ENCODE peak calls at places on chromosomes 16 and 17, in four cellular contexts. C, P, H and D are unnamed samples.

GRCh38 chr17:81837641-81838040 is 2.8 kb upstream of the PPP1R27 start:
- DNase-seq in C (no peak), P (no peak), H (no peak), D (no peak)

GRCh38 chr16:10156111-10156510 is 26.1 kb downstream of the GRIN2A start:
- DNase-seq in C (no peak), P (no peak), H (no peak), D (no peak)

GRCh38 chr16:57409870-57410585 is 5.5 kb downstream of the CCL17 start:
- DNase-seq in C (no peak), P (no peak), H (no peak), D (no peak)

GRCh38 chr17:50883850-50884291 is 17.7 kb upstream of the TOB1 start:
- DNase-seq in C (no peak), P (no peak), H (no peak), D (no peak)

GRCh38 chr16:28845173-28846079 is 722 bp downstream of the TUFM start:
- DNase-seq in C (peak; percentile 47), P (peak; percentile 60), H (no peak), D (peak; percentile 16)

GRCh38 chr17:66491213-66491612 is 188.8 kb downstream of the PRKCA start:
- DNase-seq in C (no peak), P (no peak), H (no peak), D (no peak)

GRCh38 chr17:3474212-3474611 is 1.6 kb upstream of the ASPA start:
- DNase-seq in C (peak; percentile 28), P (no peak), H (no peak), D (no peak)

GRCh38 chr16:66604376-66605176 is at the start of gene CMTM3:
- DNase-seq in C (peak; percentile 89), P (peak; percentile 46), H (no peak), D (peak; percentile 91)

GRCh38 chr17:5975651-5976050 is 94.5 kb upstream of the WSCD1 start:
- DNase-seq in C (no peak), P (no peak), H (no peak), D (no peak)

GRCh38 chr16:59849716-59850115 is 1115.6 kb upstream of the GOT2 start:
- DNase-seq in C (no peak), P (no peak), H (no peak), D (no peak)

GRCh38 chr17:77273397-77274136 is 132.8 kb downstream of the SEC14L1 start:
- DNase-seq in C (no peak), P (peak; percentile 47), H (no peak), D (no peak)

GRCh38 chr16:19645557-19645981 is 72.5 kb downstream of the KNOP1 start:
- DNase-seq in C (no peak), P (no peak), H (no peak), D (no peak)

GRCh38 chr16:51490866-51491265 is 339.8 kb upstream of the SALL1 start:
- DNase-seq in C (no peak), P (no peak), H (no peak), D (no peak)

GRCh38 chr16:48978501-48978900 is 303.1 kb downstream of the CBLN1 start:
- DNase-seq in C (no peak), P (peak; percentile 43), H (no peak), D (peak; percentile 33)

GRCh38 chr17:60526726-60527125 is 684 bp upstream of the APPBP2 start:
- DNase-seq in C (no peak), P (no peak), H (no peak), D (peak; percentile 52)

GRCh38 chr17:78665952-78666920 is 89.0 kb upstream of the DNAH17 start:
- DNase-seq in C (no peak), P (no peak), H (no peak), D (peak; percentile 71)

GRCh38 chr16:57533366-57533617 is 3.1 kb downstream of the CCDC102A start:
- DNase-seq in C (no peak), P (no peak), H (no peak), D (peak; percentile 2)

GRCh38 chr16:63287411-63287810 is 1251.2 kb upstream of the CDH8 start:
- DNase-seq in C (no peak), P (no peak), H (no peak), D (no peak)

GRCh38 chr16:65070831-65071230 is 51.0 kb downstream of the CDH11 start:
- DNase-seq in C (peak; percentile 87), P (peak; percentile 69), H (peak; percentile 98), D (peak; percentile 87)

GRCh38 chr17:859461-860195 is 77.5 kb downstream of the MRM3 start:
- DNase-seq in C (peak; percentile 32), P (no peak), H (no peak), D (peak; percentile 31)

GRCh38 chr17:43356999-43357398 is 41.8 kb upstream of the ARL4D start:
- DNase-seq in C (peak; percentile 74), P (peak; percentile 97), H (peak; percentile 76), D (peak; percentile 73)

GRCh38 chr17:74032222-74032621 is 171.3 kb upstream of the RPL38 start:
- DNase-seq in C (no peak), P (no peak), H (no peak), D (no peak)

GRCh38 chr16:85619089-85619850 is 6.1 kb downstream of the GSE1 start:
- DNase-seq in C (no peak), P (no peak), H (no peak), D (no peak)

GRCh38 chr17:36550491-36551417 is 6.0 kb downstream of the GGNBP2 start:
- DNase-seq in C (no peak), P (no peak), H (no peak), D (no peak)

GRCh38 chr17:2396568-2397246 is 4.2 kb downstream of the MNT start:
- DNase-seq in C (peak; percentile 87), P (peak; percentile 97), H (peak; percentile 98), D (peak; percentile 94)

GRCh38 chr16:17177242-17177967 is 293.4 kb downstream of the XYLT1 start:
- DNase-seq in C (no peak), P (no peak), H (no peak), D (peak; percentile 40)

GRCh38 chr16:75761111-75761510 is 34.8 kb upstream of the CPHXL start:
- DNase-seq in C (no peak), P (peak; percentile 54), H (no peak), D (no peak)

GRCh38 chr17:66397486-66397885 is 95.1 kb downstream of the PRKCA start:
- DNase-seq in C (no peak), P (no peak), H (peak; percentile 53), D (no peak)

GRCh38 chr16:19701091-19701490 is 16.9 kb downstream of the KNOP1 start:
- DNase-seq in C (no peak), P (no peak), H (no peak), D (no peak)

GRCh38 chr17:68600123-68600880 is 865 bp downstream of the FAM20A start:
- DNase-seq in C (peak; percentile 48), P (no peak), H (no peak), D (peak; percentile 60)

GRCh38 chr17:13073013-13073412 is 55.2 kb upstream of the ELAC2 start:
- DNase-seq in C (no peak), P (no peak), H (no peak), D (no peak)

GRCh38 chr16:1398351-1398750 is 16.2 kb downstream of the UNKL start:
- DNase-seq in C (no peak), P (no peak), H (no peak), D (no peak)

GRCh38 chr17:16407911-16408588 is 7.3 kb upstream of the TRPV2 start:
- DNase-seq in C (no peak), P (peak; percentile 23), H (no peak), D (peak; percentile 33)

GRCh38 chr16:80802902-80803301 is 1.5 kb downstream of the CDYL2 start:
- DNase-seq in C (no peak), P (no peak), H (no peak), D (no peak)

GRCh38 chr17:77420804-77421634 is 280.2 kb downstream of the SEC14L1 start:
- DNase-seq in C (peak; percentile 60), P (peak; percentile 90), H (peak; percentile 89), D (peak; percentile 86)